ENCODE peak calls at places on chromosome 10, in eight cellular contexts. V, C, Z, F, Q, A, G and M are unnamed samples.

GRCh38 chr10:131649609-131650008 is 251.2 kb upstream of the PPP2R2D start:
- DNase-seq in F (no peak), Z (no peak), C (no peak), G (no peak), Q (no peak), A (no peak), V (no peak), M (no peak)

GRCh38 chr10:86635402-86635801 is 18.9 kb upstream of the OPN4 start:
- DNase-seq in A (no peak), Z (no peak), G (no peak), F (peak; percentile 92), Q (no peak), C (no peak), V (no peak), M (no peak)

GRCh38 chr10:100184426-100185219 is 1.2 kb downstream of the ERLIN1 start:
- DNase-seq in Q (no peak), Z (no peak), C (no peak), F (peak; percentile 27), G (peak; percentile 22), V (no peak), A (no peak), M (no peak)

GRCh38 chr10:93954299-93954698 is 39.4 kb upstream of the PLCE1 start:
- DNase-seq in Z (no peak), Q (no peak), V (no peak), F (no peak), C (no peak), A (no peak), G (no peak), M (no peak)

GRCh38 chr10:26031300-26031699 is 97.3 kb downstream of the MYO3A start:
- DNase-seq in Q (no peak), Z (no peak), C (no peak), F (no peak), V (no peak), G (no peak), A (no peak), M (no peak)

GRCh38 chr10:36880898-36881297 is 244.5 kb upstream of the ANKRD30A start:
- DNase-seq in Q (no peak), F (peak; percentile 68), G (no peak), V (no peak), Z (no peak), A (no peak), C (no peak), M (no peak)

GRCh38 chr10:61642073-61642637 is 20.6 kb upstream of the CABCOCO1 start:
- DNase-seq in A (no peak), V (no peak), G (no peak), F (peak; percentile 46), Z (no peak), C (no peak), Q (no peak), M (no peak)

GRCh38 chr10:61465807-61466425 is 12.7 kb upstream of the TMEM26 start:
- DNase-seq in V (no peak), A (no peak), Q (no peak), Z (no peak), C (no peak), F (peak; percentile 25), G (no peak), M (no peak)

GRCh38 chr10:127153166-127153565 is 43.2 kb downstream of the INSYN2A start:
- DNase-seq in Q (no peak), Z (no peak), V (no peak), C (no peak), F (no peak), A (no peak), G (no peak), M (no peak)

GRCh38 chr10:83075395-83076072 is 1063.8 kb upstream of the GHITM start:
- DNase-seq in V (no peak), C (no peak), A (no peak), G (no peak), F (no peak), Q (no peak), Z (no peak), M (no peak)

GRCh38 chr10:73625004-73625883 is 16.0 kb downstream of the MYOZ1 start:
- DNase-seq in A (peak; percentile 68), G (no peak), Z (peak; percentile 56), C (peak; percentile 16), Q (peak; percentile 45), F (no peak), V (peak; percentile 27), M (no peak)

GRCh38 chr10:30629653-30630052 is at the start of gene LYZL2:
- DNase-seq in V (no peak), C (no peak), F (no peak), G (no peak), A (no peak), Q (no peak), Z (no peak), M (no peak)

GRCh38 chr10:101778151-101778780 is 2.4 kb upstream of the FGF8 start:
- DNase-seq in Q (no peak), A (peak; percentile 63), F (no peak), Z (no peak), C (no peak), V (no peak), G (no peak), M (no peak)

GRCh38 chr10:60898372-60898771 is 45.6 kb downstream of the RHOBTB1 start:
- DNase-seq in Q (no peak), V (no peak), G (no peak), Z (no peak), A (no peak), C (no peak), F (no peak), M (no peak)

DNA sequence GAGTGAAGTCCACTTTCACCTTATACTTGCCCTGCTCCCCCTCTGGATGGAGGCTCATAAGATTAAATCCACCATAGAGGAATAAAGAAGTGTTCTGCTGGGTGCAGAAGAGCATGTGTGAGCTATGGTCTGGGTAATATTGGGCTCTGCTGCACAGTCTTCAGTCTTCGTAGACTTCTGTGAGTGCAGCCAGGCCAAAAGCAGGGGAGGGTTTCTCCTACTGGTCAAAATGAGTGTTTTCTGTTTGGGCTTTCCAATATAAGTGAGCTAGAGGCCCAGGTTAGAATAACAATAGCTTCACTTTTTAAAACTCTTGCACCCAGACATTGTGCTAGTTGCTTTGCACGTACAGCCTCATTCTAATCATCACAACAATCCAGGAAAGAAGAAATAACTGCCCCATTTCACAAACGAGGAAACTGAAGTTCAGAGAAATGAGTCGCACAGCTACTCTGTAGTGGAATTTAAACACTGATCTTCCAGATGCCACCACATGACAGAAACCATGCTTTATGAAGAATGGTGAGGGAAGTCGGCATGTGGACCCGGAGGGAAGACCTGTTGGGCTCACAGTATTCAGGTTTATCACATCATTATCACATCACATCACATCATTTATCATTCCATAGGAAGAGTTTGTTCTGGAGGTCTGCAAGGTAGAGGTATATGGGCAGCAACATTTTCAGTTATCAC is 23.8 kb upstream of the MSMB start:
- DNase-seq in Q (no peak), G (no peak), A (no peak), V (no peak), F (no peak), Z (no peak), C (no peak), M (no peak)
- TF ChIP-seq CTCF in Q (no peak), G (no peak), A (no peak), V (no peak), F (no peak), Z (no peak), C (no peak), M (no peak)

DNA sequence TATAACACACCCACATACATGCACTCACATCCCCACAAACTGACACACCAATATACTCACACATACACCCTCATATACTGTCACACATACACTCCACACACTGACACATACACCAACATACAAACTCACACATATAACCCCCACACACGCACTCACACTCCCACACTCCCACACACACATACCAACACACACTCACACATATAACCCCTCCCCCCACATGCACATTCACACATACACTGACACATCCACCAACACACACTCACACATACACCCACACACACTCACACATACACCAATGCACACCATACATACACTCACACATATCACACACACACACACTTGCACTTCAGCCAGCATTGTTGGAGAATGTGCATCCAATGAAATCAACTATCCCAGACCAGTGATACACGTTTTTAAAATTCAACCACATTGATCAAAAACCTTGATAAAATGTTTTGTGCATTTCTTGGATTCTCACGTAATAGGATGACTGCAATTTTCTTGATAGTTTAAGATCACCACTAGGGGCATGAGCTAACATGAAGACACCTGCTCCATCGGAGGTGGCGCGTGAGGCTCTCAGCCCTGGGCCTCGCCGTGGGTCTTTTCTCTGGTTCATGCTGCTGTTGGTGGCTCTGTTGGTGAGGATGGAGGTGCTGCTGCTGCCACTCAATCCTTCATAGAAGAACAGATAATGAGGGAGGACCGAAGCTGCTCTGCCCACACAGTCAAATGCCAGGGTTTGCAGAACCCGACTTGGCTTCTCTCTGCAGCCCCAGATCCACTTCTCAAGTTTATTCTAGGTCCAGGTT is 32.1 kb upstream of the CHST15 start:
- DNase-seq in Q (no peak), V (no peak), C (no peak), G (no peak), A (no peak), F (peak; percentile 18), Z (no peak), M (no peak)
- TF ChIP-seq CTCF in Q (peak; percentile 56), V (no peak), C (peak; percentile 54), G (peak; percentile 31), A (no peak), F (no peak), Z (peak; percentile 67), M (no peak)

GRCh38 chr10:14749051-14749809 is 25.5 kb downstream of the FAM107B start:
- DNase-seq in G (peak; percentile 46), Q (no peak), F (no peak), C (no peak), V (no peak), A (no peak), Z (no peak), M (no peak)

GRCh38 chr10:14751576-14752330 is 22.9 kb downstream of the FAM107B start:
- DNase-seq in A (peak; percentile 80), F (peak; percentile 26), Z (no peak), Q (no peak), C (no peak), G (peak; percentile 42), V (no peak), M (no peak)

GRCh38 chr10:14748471-14748870 is 26.2 kb downstream of the FAM107B start:
- DNase-seq in F (no peak), V (no peak), A (no peak), Z (no peak), G (no peak), C (no peak), Q (no peak), M (no peak)

DNA sequence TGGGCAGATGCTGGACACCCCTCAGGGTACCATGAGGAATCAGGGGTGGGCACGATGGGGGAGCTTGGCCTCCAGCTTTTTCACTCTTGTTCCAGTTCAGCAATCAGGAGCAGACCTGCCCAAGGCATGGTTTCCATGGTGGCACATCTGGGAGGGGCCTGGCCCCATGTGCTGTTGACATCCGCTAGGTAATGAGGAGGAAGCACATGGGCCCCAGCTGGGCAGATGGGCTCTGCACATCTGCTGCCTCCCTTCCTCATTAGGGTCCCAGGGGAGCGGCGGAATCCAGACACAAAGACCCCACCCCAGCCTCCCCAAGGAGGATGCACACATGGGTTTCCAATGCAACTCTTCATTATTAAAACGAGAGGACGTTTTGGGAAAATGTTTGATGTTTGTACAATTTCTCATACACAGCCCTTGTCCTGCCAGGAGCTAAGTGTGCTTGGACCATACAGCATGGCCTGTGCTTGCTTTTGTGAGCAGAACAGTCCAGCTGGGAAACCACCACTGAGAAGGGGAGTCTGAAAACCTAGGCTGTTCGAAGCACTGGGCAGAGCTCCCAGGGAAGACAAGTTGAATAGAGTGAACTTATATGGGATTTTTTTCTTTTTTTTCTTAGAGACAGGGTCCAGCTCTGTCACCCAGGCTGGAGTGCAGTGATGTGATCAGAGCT is 23.7 kb downstream of the FAM107B start:
- DNase-seq in G (no peak), A (peak; percentile 71), Z (no peak), Q (no peak), F (no peak), V (no peak), C (no peak), M (no peak)
- TF ChIP-seq CTCF in G (no peak), A (no peak), Z (no peak), Q (no peak), F (no peak), V (no peak), C (no peak), M (no peak)

GRCh38 chr10:76032442-76033039 is 601.1 kb downstream of the LRMDA start:
- DNase-seq in G (no peak), F (no peak), Z (no peak), V (no peak), Q (no peak), A (no peak), C (no peak), M (no peak)
- TF ChIP-seq CTCF in G (no peak), F (no peak), Z (no peak), V (no peak), Q (no peak), A (no peak), C (no peak), M (no peak)